ENCODE peak calls at places on chromosomes 4 and X, in ten cellular contexts. P is dorsolateral prefrontal cortex, S is activated B cell treated with CpG ODN at 0.5 μM for 24 hours, E is mesothelial cell of epicardium, U is pancreas, C is cardiac muscle cell, G is OCI-LY7, W is uterus, T is lower leg skin, I is DND-41. J is an unnamed sample.

GRCh38 chr4:81723927-81724587 is 252.3 kb upstream of the RASGEF1B start:
- DNase-seq in I (no peak), S (no peak), W (peak), P (no peak), T (peak), C (no peak), G (peak), E (no peak), U (no peak), J (no peak)

GRCh38 chr4:47798165-47798564 is 39.7 kb downstream of the CORIN start:
- DNase-seq in C (no peak), E (no peak), S (no peak), G (no peak), P (no peak), I (no peak), U (no peak), W (no peak), T (no peak), J (no peak)

GRCh38 chrX:118536687-118537461 is 41.3 kb downstream of the DOCK11 start:
- DNase-seq in T (no peak), G (peak), I (peak), E (no peak), C (peak), W (no peak), S (no peak), P (no peak), U (no peak), J (peak)

GRCh38 chr4:175953960-175954521 is 111.6 kb upstream of the WDR17 start:
- DNase-seq in W (no peak), G (peak), P (no peak), E (no peak), S (no peak), U (no peak), C (no peak), I (no peak), T (no peak), J (no peak)

GRCh38 chr4:33381806-33382205 is 2661.6 kb downstream of the PCDH7 start:
- DNase-seq in G (no peak), U (no peak), C (no peak), I (no peak), E (no peak), T (no peak), P (no peak), W (no peak), S (no peak), J (no peak)

GRCh38 chrX:113947548-113947947 is 636.3 kb upstream of the HTR2C start:
- DNase-seq in U (no peak), P (no peak), W (no peak), S (no peak), C (peak), G (no peak), T (no peak), I (no peak), E (no peak), J (no peak)

GRCh38 chrX:117982702-117983392 is 133.8 kb downstream of the KLHL13 start:
- DNase-seq in G (no peak), I (no peak), E (no peak), W (no peak), U (no peak), P (no peak), C (peak), T (no peak), S (no peak), J (no peak)

GRCh38 chr4:156961241-156962068 is 10.1 kb downstream of the PDGFC start:
- DNase-seq in G (no peak), T (no peak), E (no peak), I (no peak), P (no peak), C (no peak), S (no peak), W (no peak), U (no peak), J (peak)

GRCh38 chrX:153903991-153904957 is at the start of gene AVPR2:
- DNase-seq in U (no peak), S (no peak), C (no peak), T (no peak), W (no peak), I (peak), E (no peak), G (peak), P (no peak), J (no peak)

GRCh38 chr4:93199492-93199891 is 629.1 kb upstream of the ATOH1 start:
- DNase-seq in E (no peak), G (peak), C (peak), U (no peak), S (no peak), W (no peak), T (no peak), P (no peak), I (no peak), J (peak)

GRCh38 chr4:129323630-129324029 is 227.7 kb downstream of the C4orf33 start:
- DNase-seq in E (no peak), I (no peak), W (no peak), C (no peak), U (no peak), P (no peak), S (no peak), T (no peak), G (no peak), J (no peak)

GRCh38 chr4:127352220-127352619 is 280.5 kb upstream of the INTU start:
- DNase-seq in S (no peak), P (no peak), T (no peak), W (no peak), E (no peak), C (no peak), U (no peak), G (no peak), I (no peak), J (no peak)

GRCh38 chr4:83054928-83055327 is 19.9 kb downstream of the COPS4 start:
- DNase-seq in C (no peak), S (no peak), T (no peak), U (no peak), G (peak), I (no peak), P (no peak), W (no peak), E (no peak), J (no peak)

GRCh38 chr4:8197521-8197920 is 1.6 kb upstream of the SH3TC1 start:
- DNase-seq in S (no peak), W (no peak), P (no peak), I (no peak), G (no peak), U (no peak), T (no peak), E (no peak), C (no peak), J (no peak)

GRCh38 chr4:110533940-110534339 is 58.0 kb downstream of the ENPEP start:
- DNase-seq in T (no peak), U (no peak), I (no peak), G (peak), W (no peak), S (no peak), C (no peak), E (no peak), P (no peak), J (peak)

GRCh38 chr4:107834241-107834856 is 9.6 kb downstream of the SGMS2 start:
- DNase-seq in T (no peak), U (no peak), G (no peak), I (no peak), C (no peak), S (no peak), W (no peak), E (no peak), P (no peak), J (no peak)

GRCh38 chrX:154013614-154014360 is 5.9 kb downstream of the IRAK1 start:
- DNase-seq in E (no peak), I (peak), P (no peak), S (peak), C (peak), T (no peak), W (peak), G (peak), U (no peak), J (no peak)

GRCh38 chr4:154908168-154908567 is 127.1 kb downstream of the RBM46 start:
- DNase-seq in P (no peak), W (no peak), G (no peak), C (no peak), S (no peak), I (no peak), E (no peak), T (no peak), U (no peak), J (no peak)

GRCh38 chr4:98557497-98557896 is 100.9 kb downstream of the TSPAN5 start:
- DNase-seq in E (no peak), I (no peak), G (no peak), W (no peak), C (no peak), P (no peak), U (no peak), S (no peak), T (no peak), J (peak)

GRCh38 chr4:108512615-108513505 is 107.5 kb upstream of the RPL34 start:
- DNase-seq in E (peak), S (no peak), I (no peak), T (no peak), W (no peak), C (peak), U (no peak), G (no peak), P (no peak), J (peak)

GRCh38 chr4:90127223-90127705 is at the start of gene CCSER1:
- DNase-seq in I (no peak), P (peak), W (peak), E (peak), S (peak), U (peak), T (peak), C (peak), G (no peak), J (peak)

GRCh38 chr4:170805352-170805751 is 715.6 kb upstream of the AADAT start:
- DNase-seq in G (no peak), C (no peak), E (no peak), P (no peak), I (no peak), W (no peak), S (no peak), T (no peak), U (no peak), J (no peak)

GRCh38 chrX:81202413-81202794 is 502 bp downstream of the SH3BGRL start:
- DNase-seq in I (peak), T (no peak), P (no peak), G (no peak), U (no peak), C (no peak), E (no peak), W (no peak), S (no peak), J (peak)

GRCh38 chr4:75195111-75195510 is 262.2 kb downstream of the PARM1 start:
- DNase-seq in W (no peak), I (no peak), C (peak), S (no peak), U (no peak), P (no peak), G (no peak), E (no peak), T (no peak), J (no peak)

GRCh38 chr4:184094532-184095192 is 123.0 kb downstream of the ENPP6 start:
- DNase-seq in I (no peak), W (no peak), U (no peak), C (no peak), G (no peak), E (no peak), T (no peak), S (no peak), P (no peak), J (no peak)

GRCh38 chr4:143294710-143295109 is 42.0 kb upstream of the GAB1 start:
- DNase-seq in W (no peak), E (no peak), S (no peak), U (no peak), I (no peak), C (no peak), G (no peak), P (no peak), T (no peak), J (no peak)

GRCh38 chr4:112109455-112110425 is 35.5 kb upstream of the FAM241A start:
- DNase-seq in G (no peak), T (no peak), P (no peak), E (no peak), C (no peak), U (no peak), I (no peak), W (no peak), S (no peak), J (peak)

GRCh38 chr4:76704133-76704881 is 193.6 kb downstream of the SOWAHB start:
- DNase-seq in S (no peak), I (no peak), E (no peak), C (no peak), T (no peak), P (no peak), U (peak), G (no peak), W (no peak), J (peak)

GRCh38 chrX:111164728-111165127 is 68.7 kb downstream of the PAK3 start:
- DNase-seq in W (no peak), U (no peak), G (peak), T (no peak), E (no peak), P (no peak), I (no peak), S (no peak), C (peak), J (no peak)
- TF ChIP-seq CTCF in W (peak), U (no peak), G (peak), T (no peak), E (peak), P (peak), I (no peak), S (no peak), C (peak), J (peak)

DNA sequence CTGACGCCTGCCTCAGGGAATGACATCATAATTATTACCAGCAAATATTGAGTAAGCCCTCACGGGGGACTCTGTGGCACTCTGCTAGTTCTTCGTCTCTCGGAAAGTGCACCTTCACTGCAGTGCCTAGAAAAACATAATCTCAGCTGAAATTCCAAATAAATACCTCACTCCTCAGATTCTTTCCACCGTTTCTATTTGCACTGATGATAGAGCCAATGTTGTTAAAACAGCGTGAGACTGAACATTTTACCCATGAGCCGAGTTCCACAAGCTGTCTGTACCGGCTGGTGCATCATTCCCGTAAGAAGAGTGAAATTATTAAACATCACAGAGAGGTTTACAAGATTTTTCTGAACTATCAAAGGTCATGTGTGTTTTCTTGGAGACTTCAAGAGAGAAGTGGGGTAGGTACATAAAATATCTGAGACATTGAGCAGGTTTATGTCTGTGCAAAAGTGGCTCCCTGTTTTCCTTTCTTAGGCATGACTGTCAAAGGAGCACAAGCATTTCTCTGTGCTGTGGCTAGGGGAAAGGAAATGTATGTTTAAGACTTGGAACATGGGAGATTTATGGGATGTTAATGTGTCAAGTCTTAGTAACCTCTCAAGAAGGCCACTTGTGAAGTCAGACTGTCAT is 119.6 kb downstream of the CBLL2 start:
- DNase-seq in T (no peak), U (no peak), P (no peak), W (no peak), I (no peak), G (no peak), S (no peak), C (no peak), E (no peak), J (peak)
- TF ChIP-seq CTCF in T (no peak), U (no peak), P (no peak), W (no peak), I (no peak), G (no peak), S (no peak), C (no peak), E (no peak), J (no peak)

GRCh38 chrX:109995155-109995554 is 7.8 kb upstream of the TMEM164 start:
- DNase-seq in C (no peak), S (no peak), G (no peak), T (no peak), P (no peak), I (no peak), U (no peak), E (no peak), W (no peak), J (no peak)
- TF ChIP-seq CTCF in C (no peak), S (no peak), G (no peak), T (no peak), P (no peak), I (no peak), U (no peak), E (no peak), W (no peak), J (no peak)

GRCh38 chrX:78019586-78020483 is 50.4 kb upstream of the PGAM4 start:
- DNase-seq in W (no peak), C (no peak), E (no peak), I (no peak), P (no peak), S (no peak), T (no peak), U (peak), G (no peak), J (no peak)

GRCh38 chrX:78029663-78030062 is 60.2 kb upstream of the PGAM4 start:
- DNase-seq in C (peak), W (no peak), U (no peak), E (no peak), I (no peak), G (peak), P (no peak), T (no peak), S (no peak), J (peak)

GRCh38 chrX:78027798-78028197 is 58.4 kb upstream of the PGAM4 start:
- DNase-seq in W (no peak), C (no peak), U (no peak), P (no peak), E (no peak), I (no peak), T (no peak), G (no peak), S (no peak), J (no peak)

DNA sequence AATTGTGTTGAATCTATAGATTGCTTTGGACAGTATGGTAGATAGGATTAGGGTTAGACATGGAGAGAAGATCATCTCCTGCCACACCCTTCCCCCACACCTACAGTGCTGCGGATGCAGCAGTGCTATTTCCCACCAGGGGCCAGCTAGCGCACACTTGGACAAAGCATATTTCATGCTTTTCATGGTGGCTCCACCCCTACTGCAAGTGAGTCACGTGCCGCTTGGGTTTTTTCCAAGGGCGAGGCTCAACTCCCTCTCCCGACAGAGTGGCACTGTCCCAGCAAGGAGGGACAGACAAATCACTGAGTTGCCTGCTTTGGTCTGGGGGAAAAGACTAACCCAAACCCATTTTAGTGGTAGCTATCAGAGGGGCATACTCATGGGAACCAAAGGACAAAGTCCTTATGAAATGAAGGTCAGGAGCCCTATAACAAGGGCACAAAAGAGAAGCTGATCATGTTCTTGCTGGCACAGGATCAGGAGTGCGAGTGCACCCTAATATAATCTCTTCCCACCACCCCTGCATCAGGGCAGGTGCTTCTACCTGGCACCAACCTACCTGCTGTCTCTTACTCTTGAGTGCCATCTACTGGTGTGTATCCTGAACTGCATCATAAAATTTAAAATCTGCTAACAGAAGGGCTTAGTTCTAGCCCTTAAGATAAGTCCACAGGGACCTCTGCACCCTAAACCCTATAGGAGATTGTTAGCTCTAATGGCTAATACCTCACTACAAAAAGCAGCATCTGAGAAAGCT is 55.1 kb upstream of the PGAM4 start:
- DNase-seq in U (peak), E (no peak), G (peak), W (no peak), C (no peak), I (no peak), T (no peak), P (no peak), S (peak), J (no peak)
- TF ChIP-seq CTCF in U (peak), E (peak), G (peak), W (no peak), C (peak), I (peak), T (no peak), P (peak), S (no peak), J (peak)

GRCh38 chr4:119627267-119628190 is 1.1 kb downstream of the PDE5A start:
- DNase-seq in S (peak), E (peak), T (peak), I (no peak), P (peak), G (peak), C (peak), W (peak), U (peak), J (peak)
- TF ChIP-seq CTCF in S (peak), E (peak), T (no peak), I (no peak), P (peak), G (peak), C (peak), W (no peak), U (peak), J (peak)